ENCODE peak calls at places on chromosomes 2 and 18, in seven cellular contexts. One of them, this sample, is unnamed.

GRCh38 chr2:31735716-31736115 is 155.0 kb upstream of the SRD5A2 start:
- DNase-seq in skeletal muscle cell: no peak
- DNase-seq in glutamatergic neuron: no peak
- DNase-seq in activated naive CD8-positive, alpha-beta T cell treated with anti-CD3 and anti-CD28 coated beads for 36 hours: no peak
- DNase-seq in NCI-H510A treated with DMSO at 0.1 percent for 48 hours: no peak
- DNase-seq in HCT116: no peak
- DNase-seq in MCF 10A: no peak
- DNase-seq in this sample: no peak

GRCh38 chr2:26010943-26011342 is 22.9 kb upstream of the RAB10 start:
- DNase-seq in skeletal muscle cell: no peak
- DNase-seq in glutamatergic neuron: no peak
- DNase-seq in activated naive CD8-positive, alpha-beta T cell treated with anti-CD3 and anti-CD28 coated beads for 36 hours: no peak
- DNase-seq in NCI-H510A treated with DMSO at 0.1 percent for 48 hours: no peak
- DNase-seq in HCT116: no peak
- DNase-seq in MCF 10A: no peak
- DNase-seq in this sample: no peak

GRCh38 chr2:220555961-220556360 is 928.5 kb downstream of the SLC4A3 start:
- DNase-seq in skeletal muscle cell: no peak
- DNase-seq in glutamatergic neuron: no peak
- DNase-seq in activated naive CD8-positive, alpha-beta T cell treated with anti-CD3 and anti-CD28 coated beads for 36 hours: no peak
- DNase-seq in NCI-H510A treated with DMSO at 0.1 percent for 48 hours: no peak
- DNase-seq in HCT116: no peak
- DNase-seq in MCF 10A: peak; percentile 16
- DNase-seq in this sample: no peak

GRCh38 chr2:173843526-173843925 is 121.6 kb downstream of the SP3 start:
- DNase-seq in skeletal muscle cell: no peak
- DNase-seq in glutamatergic neuron: no peak
- DNase-seq in activated naive CD8-positive, alpha-beta T cell treated with anti-CD3 and anti-CD28 coated beads for 36 hours: no peak
- DNase-seq in NCI-H510A treated with DMSO at 0.1 percent for 48 hours: no peak
- DNase-seq in HCT116: no peak
- DNase-seq in MCF 10A: no peak
- DNase-seq in this sample: no peak

GRCh38 chr2:216880509-216881184 is 20.8 kb upstream of the TNP1 start:
- DNase-seq in skeletal muscle cell: no peak
- DNase-seq in glutamatergic neuron: no peak
- DNase-seq in activated naive CD8-positive, alpha-beta T cell treated with anti-CD3 and anti-CD28 coated beads for 36 hours: peak; percentile 44
- DNase-seq in NCI-H510A treated with DMSO at 0.1 percent for 48 hours: no peak
- DNase-seq in HCT116: no peak
- DNase-seq in MCF 10A: peak; percentile 33
- DNase-seq in this sample: no peak

GRCh38 chr18:7102131-7102530 is 15.5 kb downstream of the LAMA1 start:
- DNase-seq in skeletal muscle cell: no peak
- DNase-seq in glutamatergic neuron: no peak
- DNase-seq in activated naive CD8-positive, alpha-beta T cell treated with anti-CD3 and anti-CD28 coated beads for 36 hours: no peak
- DNase-seq in NCI-H510A treated with DMSO at 0.1 percent for 48 hours: no peak
- DNase-seq in HCT116: no peak
- DNase-seq in MCF 10A: no peak
- DNase-seq in this sample: no peak

GRCh38 chr2:12169721-12170120 is 423.3 kb downstream of the LPIN1 start:
- DNase-seq in skeletal muscle cell: peak; percentile 50
- DNase-seq in glutamatergic neuron: no peak
- DNase-seq in activated naive CD8-positive, alpha-beta T cell treated with anti-CD3 and anti-CD28 coated beads for 36 hours: no peak
- DNase-seq in NCI-H510A treated with DMSO at 0.1 percent for 48 hours: no peak
- DNase-seq in HCT116: no peak
- DNase-seq in MCF 10A: no peak
- DNase-seq in this sample: peak; percentile 67

GRCh38 chr2:54149623-54150501 is 34.4 kb downstream of the ACYP2 start:
- DNase-seq in skeletal muscle cell: peak; percentile 41
- DNase-seq in glutamatergic neuron: no peak
- DNase-seq in activated naive CD8-positive, alpha-beta T cell treated with anti-CD3 and anti-CD28 coated beads for 36 hours: no peak
- DNase-seq in NCI-H510A treated with DMSO at 0.1 percent for 48 hours: no peak
- DNase-seq in HCT116: no peak
- DNase-seq in MCF 10A: no peak
- DNase-seq in this sample: no peak